ENCODE peak calls at places on chromosomes 7 and 10, in four cellular contexts. Q is A673, Z is IMR-90, K is sigmoid colon. W is an unnamed sample.

GRCh38 chr7:114922652-114923402 is 933 bp downstream of the MDFIC start:
- DNase-seq in Q (peak; percentile 78), K (peak; percentile 71), Z (peak; percentile 77), W (no peak)

GRCh38 chr7:1301054-1301811 is 68.6 kb downstream of the UNCX start:
- DNase-seq in Z (no peak), K (no peak), Q (no peak), W (no peak)

GRCh38 chr7:135210818-135211178 is 528 bp downstream of the WDR91 start:
- DNase-seq in Q (peak; percentile 26), K (peak; percentile 77), Z (peak; percentile 26), W (no peak)

GRCh38 chr7:138625084-138625848 is 75.9 kb downstream of the SVOPL start:
- DNase-seq in Q (peak; percentile 21), Z (no peak), K (no peak), W (no peak)

GRCh38 chr7:93165447-93165846 is 17.3 kb upstream of the SAMD9L start:
- DNase-seq in K (no peak), Z (peak; percentile 39), Q (no peak), W (no peak)

GRCh38 chr7:31023877-31024276 is 28.2 kb upstream of the ADCYAP1R1 start:
- DNase-seq in K (no peak), Z (no peak), Q (no peak), W (no peak)

GRCh38 chr7:65475734-65476319 is 102.2 kb downstream of the ZNF92 start:
- DNase-seq in Q (no peak), K (no peak), Z (no peak), W (no peak)

GRCh38 chr7:75688200-75689136 is 50.3 kb downstream of the HIP1 start:
- DNase-seq in K (peak; percentile 62), Q (peak; percentile 61), Z (no peak), W (no peak)

GRCh38 chr7:44104880-44105771 is 981 bp downstream of the AEBP1 start:
- DNase-seq in Z (peak; percentile 46), K (peak; percentile 82), Q (no peak), W (peak; percentile 53)

GRCh38 chr10:12844796-12845524 is 156.6 kb downstream of the CCDC3 start:
- DNase-seq in K (peak; percentile 70), Z (peak; percentile 91), Q (peak; percentile 69), W (peak; percentile 70)

GRCh38 chr7:55657654-55658053 is 85.4 kb upstream of the VOPP1 start:
- DNase-seq in Z (no peak), Q (peak; percentile 63), K (no peak), W (no peak)

GRCh38 chr10:98326621-98327027 is 58.6 kb upstream of the LOXL4 start:
- DNase-seq in Z (no peak), K (no peak), Q (no peak), W (no peak)

GRCh38 chr10:90779573-90779972 is 78.3 kb downstream of the HTR7 start:
- DNase-seq in Q (peak; percentile 26), K (no peak), Z (peak; percentile 6), W (peak; percentile 26)

GRCh38 chr10:8051109-8051781 is 3.2 kb upstream of the GATA3 start:
- DNase-seq in K (no peak), Q (no peak), Z (no peak), W (no peak)

GRCh38 chr10:71974489-71975011 is 10.4 kb downstream of the CHST3 start:
- DNase-seq in Q (no peak), K (peak; percentile 74), Z (peak; percentile 74), W (peak; percentile 64)

GRCh38 chr10:4693967-4694366 is 132.0 kb upstream of the AKR1E2 start:
- DNase-seq in Q (no peak), Z (no peak), K (no peak), W (no peak)

GRCh38 chr10:98610301-98610700 is 163.6 kb upstream of the HPS1 start:
- DNase-seq in Q (peak; percentile 13), Z (no peak), K (no peak), W (peak; percentile 12)

GRCh38 chr7:123819001-123819400 is 26.0 kb upstream of the HYAL4 start:
- DNase-seq in Q (no peak), Z (no peak), K (no peak), W (peak; percentile 49)

GRCh38 chr10:49167629-49168540 is 20.3 kb downstream of the TMEM273 start:
- DNase-seq in Z (no peak), K (no peak), Q (no peak), W (no peak)

GRCh38 chr10:52488606-52489485 is 174.8 kb downstream of the DKK1 start:
- DNase-seq in Z (peak; percentile 61), K (no peak), Q (peak; percentile 58), W (peak; percentile 48)

GRCh38 chr10:21519981-21520436 is 5.5 kb downstream of the SKIDA1 start:
- DNase-seq in K (no peak), Q (peak; percentile 73), Z (peak; percentile 84), W (no peak)

GRCh38 chr7:113742377-113742776 is 176.4 kb downstream of the PPP1R3A start:
- DNase-seq in Z (no peak), K (no peak), Q (no peak), W (no peak)

GRCh38 chr7:78576196-78576595 is 777.6 kb downstream of the PHTF2 start:
- DNase-seq in K (no peak), Q (no peak), Z (peak; percentile 17), W (no peak)

GRCh38 chr10:17652585-17652984 is 8.6 kb downstream of the STAM start:
- DNase-seq in K (no peak), Q (no peak), Z (peak; percentile 35), W (no peak)

GRCh38 chr10:131701131-131701947 is 199.5 kb upstream of the PPP2R2D start:
- DNase-seq in K (no peak), Q (no peak), Z (no peak), W (no peak)

GRCh38 chr10:96556003-96556402 is 30.8 kb downstream of the TM9SF3 start:
- DNase-seq in Q (peak; percentile 33), Z (no peak), K (no peak), W (no peak)

GRCh38 chr7:2605608-2606538 is 25.9 kb upstream of the TTYH3 start:
- DNase-seq in K (no peak), Z (no peak), Q (no peak), W (no peak)

GRCh38 chr7:148620749-148621372 is 30.3 kb downstream of the C7orf33 start:
- DNase-seq in Z (no peak), Q (no peak), K (no peak), W (peak; percentile 13)

GRCh38 chr10:124436191-124436638 is 13.6 kb downstream of the NKX1-2 start:
- DNase-seq in K (peak; percentile 4), Q (peak; percentile 48), Z (no peak), W (peak; percentile 100)

GRCh38 chr10:934746-935406 is 3.4 kb upstream of the LARP4B start:
- DNase-seq in Z (no peak), K (no peak), Q (no peak), W (no peak)

GRCh38 chr7:94344826-94345225 is 49.9 kb upstream of the COL1A2 start:
- DNase-seq in Z (peak; percentile 61), Q (no peak), K (no peak), W (peak; percentile 63)

GRCh38 chr10:10515479-10516204 is 502.0 kb upstream of the CELF2 start:
- DNase-seq in K (no peak), Z (no peak), Q (no peak), W (no peak)

GRCh38 chr7:41792099-41792498 is 89.2 kb upstream of the INHBA start:
- DNase-seq in K (no peak), Z (peak; percentile 41), Q (no peak), W (peak; percentile 35)

GRCh38 chr7:66626236-66626957 is 2.3 kb upstream of the KCTD7 start:
- DNase-seq in Q (no peak), Z (peak; percentile 80), K (peak; percentile 77), W (no peak)

GRCh38 chr7:158645842-158646241 is 58.2 kb upstream of the PTPRN2 start:
- DNase-seq in Z (no peak), K (no peak), Q (no peak), W (no peak)

GRCh38 chr7:1707756-1708611 is 37.9 kb downstream of the ELFN1 start:
- DNase-seq in Z (no peak), K (no peak), Q (no peak), W (no peak)

DNA sequence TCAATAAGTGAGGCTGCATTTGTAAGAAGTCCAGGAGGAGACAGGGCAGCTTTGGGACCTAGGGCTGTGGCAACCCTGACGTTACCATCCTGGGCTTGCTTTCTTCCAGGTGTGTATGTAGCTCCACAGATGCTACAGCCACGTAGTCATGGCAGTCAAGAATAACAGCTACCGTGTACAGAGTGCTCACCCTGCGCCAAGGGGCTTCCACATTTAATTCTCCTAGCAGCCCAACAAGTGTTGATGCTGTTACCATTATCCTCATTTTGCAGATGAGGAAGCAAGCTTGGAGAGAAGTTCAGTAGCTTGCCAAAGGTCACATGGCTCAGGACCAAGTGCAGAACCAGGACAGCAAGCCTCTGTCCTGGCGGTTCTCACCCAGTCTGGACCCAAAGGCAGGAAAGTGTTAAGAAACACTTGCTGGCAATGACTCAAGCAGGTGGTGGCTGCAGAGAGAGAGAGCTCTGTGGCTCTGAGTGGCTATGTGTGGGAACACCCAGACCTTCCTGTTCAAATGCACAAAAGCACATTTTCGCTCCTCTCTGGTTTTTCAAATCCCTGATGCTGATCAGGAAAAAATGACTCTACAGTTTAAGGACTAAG is 89.8 kb downstream of the CREM start:
- DNase-seq in Z (peak; percentile 21), Q (no peak), K (peak; percentile 78), W (no peak)
- H3K27ac ChIP-seq in Z (no peak overlapping the region), Q (no peak overlapping the region), K (no peak overlapping the region), W (no peak overlapping the region)

GRCh38 chr10:100934084-100934659 is 21.4 kb downstream of the SLF2 start:
- DNase-seq in Q (peak; percentile 40), Z (no peak), K (no peak), W (no peak)
- TF ChIP-seq CTCF in Q (peak; percentile 64), Z (peak; percentile 37), K (no peak), W (peak; percentile 66)

GRCh38 chr7:129828989-129829676 is 123.6 kb downstream of the UBE2H start:
- DNase-seq in Q (peak; percentile 43), Z (no peak), K (no peak), W (no peak)
- H3K27ac ChIP-seq in Q (no peak overlapping the region), Z (peak overlapping the region; percentile 14), K (no peak overlapping the region), W (no peak overlapping the region)

GRCh38 chr7:74586258-74587200 is 71.0 kb upstream of the GTF2I start:
- DNase-seq in K (peak; percentile 66), Q (no peak), Z (no peak), W (no peak)

GRCh38 chr7:74583630-74584029 is 73.9 kb upstream of the GTF2I start:
- DNase-seq in K (no peak), Z (no peak), Q (no peak), W (peak; percentile 93)

GRCh38 chr7:74582447-74583039 is 75.0 kb upstream of the GTF2I start:
- DNase-seq in Z (no peak), K (no peak), Q (no peak), W (no peak)

GRCh38 chr7:74585844-74586243 is 71.7 kb upstream of the GTF2I start:
- DNase-seq in K (no peak), Q (no peak), Z (no peak), W (no peak)

DNA sequence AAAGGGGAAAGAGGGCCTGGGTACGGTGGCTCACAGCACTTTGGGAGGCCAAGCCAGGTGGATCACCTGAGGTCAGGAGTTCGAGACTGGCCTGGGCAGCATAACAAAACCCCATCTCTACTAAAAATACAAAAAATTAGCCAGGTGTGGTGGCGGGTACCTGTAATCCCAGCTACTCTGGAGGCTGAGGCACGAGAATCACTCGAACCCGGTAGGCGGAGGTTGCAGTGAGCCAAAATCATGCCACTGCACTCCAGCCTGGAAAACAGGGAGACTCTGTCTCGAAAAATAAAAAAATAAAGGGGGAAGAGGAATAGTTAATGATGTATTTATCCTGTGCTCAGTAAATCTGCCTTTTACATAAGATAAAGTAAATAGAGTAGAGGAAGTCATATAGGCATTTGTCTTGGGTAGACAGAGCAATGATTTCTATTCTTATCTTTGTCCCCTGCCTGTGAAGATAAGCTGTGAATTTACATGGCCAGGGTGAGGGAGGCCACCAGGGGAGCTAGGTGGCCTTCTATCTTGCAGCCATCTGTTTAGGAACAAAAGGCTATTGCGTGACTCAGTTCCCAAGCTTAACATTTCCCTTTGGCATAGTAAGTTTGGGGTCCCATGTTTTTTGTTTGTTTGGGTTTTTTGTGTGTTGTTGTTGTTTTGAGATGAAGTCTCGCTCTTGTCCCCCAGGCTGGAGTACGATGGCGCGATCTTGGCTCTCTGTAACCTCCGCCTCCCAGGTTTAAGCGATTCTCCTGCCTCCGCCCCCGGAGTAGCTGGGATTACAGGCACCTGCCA is 73.2 kb upstream of the GTF2I start:
- DNase-seq in K (no peak), Q (no peak), Z (no peak), W (no peak)
- TF ChIP-seq CTCF in K (no peak), Q (no peak), Z (no peak), W (no peak)

W was measured in foreskin keratinocyte.